ENCODE peak calls at places on chromosomes 12 and 14, in five cellular contexts. O is activated CD8-positive, alpha-beta memory T cell treated with anti-CD3 and anti-CD28 coated beads for 1 hour; F is NCI-H1092 treated with DMSO at 0.1 percent for 48 hours; L is EH; G is NCI-H1436 treated with DMSO at 0.1 percent for 48 hours. I is an unnamed sample.

GRCh38 chr12:49092086-49092815 is 2.4 kb downstream of the DHH start:
- DNase-seq in L (peak), O (no peak), G (no peak), F (no peak), I (no peak)

GRCh38 chr12:6384499-6385436 is 806 bp downstream of the LTBR start:
- DNase-seq in G (no peak), O (no peak), L (peak), F (no peak), I (no peak)

GRCh38 chr14:29927596-29928341 is at the start of gene PRKD1:
- DNase-seq in L (peak), G (no peak), F (peak), O (no peak), I (no peak)

GRCh38 chr12:70989232-70989631 is 68.7 kb upstream of the PTPRR start:
- DNase-seq in O (no peak), L (no peak), G (no peak), F (no peak), I (no peak)

GRCh38 chr12:5973461-5974115 is 28.5 kb upstream of the ANO2 start:
- DNase-seq in O (no peak), G (no peak), F (no peak), L (no peak), I (no peak)

GRCh38 chr14:54342806-54343205 is 54.0 kb upstream of the CDKN3 start:
- DNase-seq in L (no peak), F (no peak), G (no peak), O (no peak), I (no peak)

GRCh38 chr12:30420561-30420960 is 275.1 kb downstream of the IPO8 start:
- DNase-seq in F (no peak), L (no peak), G (no peak), O (no peak), I (no peak)

GRCh38 chr12:103423061-103423473 is 72.7 kb downstream of the C12orf42 start:
- DNase-seq in O (no peak), L (no peak), G (peak), F (peak), I (no peak)

GRCh38 chr12:119902084-119902509 is 25.0 kb upstream of the CIT start:
- DNase-seq in O (peak), L (peak), G (peak), F (peak), I (peak)

GRCh38 chr12:132686831-132687210 is 321 bp downstream of the POLE start:
- DNase-seq in L (no peak), G (no peak), F (no peak), O (no peak), I (no peak)

GRCh38 chr12:117148642-117149041 is 41.6 kb downstream of the FBXO21 start:
- DNase-seq in G (no peak), O (no peak), L (no peak), F (no peak), I (no peak)

GRCh38 chr12:25241171-25242020 is 9.3 kb downstream of the KRAS start:
- DNase-seq in L (peak), F (peak), G (no peak), O (no peak), I (no peak)

GRCh38 chr14:86683525-86683924 is 1153.6 kb downstream of the FLRT2 start:
- DNase-seq in G (no peak), F (no peak), O (no peak), L (peak), I (no peak)

GRCh38 chr14:101504096-101504948 is 57.0 kb upstream of the DIO3 start:
- DNase-seq in L (no peak), F (no peak), G (no peak), O (no peak), I (peak)

GRCh38 chr14:94677747-94678146 is 65.6 kb downstream of the SERPINA3 start:
- DNase-seq in G (no peak), L (no peak), F (no peak), O (no peak), I (no peak)

GRCh38 chr12:75257510-75257909 is 47.9 kb upstream of the KCNC2 start:
- DNase-seq in G (no peak), L (no peak), F (no peak), O (no peak), I (no peak)

GRCh38 chr14:90664911-90665695 is 151.1 kb downstream of the TTC7B start:
- DNase-seq in L (no peak), F (no peak), G (no peak), O (no peak), I (no peak)

GRCh38 chr14:61838661-61839060 is 76.4 kb downstream of the SNAPC1 start:
- DNase-seq in O (no peak), G (no peak), L (peak), F (no peak), I (no peak)

GRCh38 chr14:70188292-70188607 is 501 bp downstream of the SLC8A3 start:
- DNase-seq in G (no peak), O (no peak), L (peak), F (no peak), I (no peak)

GRCh38 chr14:37384870-37385596 is 187.3 kb downstream of the MIPOL1 start:
- DNase-seq in F (peak), G (peak), L (no peak), O (no peak), I (no peak)

GRCh38 chr12:87511371-87511770 is 517.8 kb downstream of the C12orf50 start:
- DNase-seq in L (no peak), F (no peak), O (no peak), G (no peak), I (no peak)

GRCh38 chr14:104292084-104292970 is 153.9 kb downstream of the KIF26A start:
- DNase-seq in F (peak), O (no peak), G (no peak), L (no peak), I (no peak)

GRCh38 chr14:100534528-100535286 is 52.5 kb downstream of the BEGAIN start:
- DNase-seq in F (no peak), G (no peak), L (no peak), O (no peak), I (peak)

GRCh38 chr12:6553051-6553868 is 2.6 kb downstream of the IFFO1 start:
- DNase-seq in G (no peak), L (peak), F (no peak), O (no peak), I (no peak)

GRCh38 chr14:69298131-69299071 is 38.4 kb downstream of the GALNT16 start:
- DNase-seq in O (no peak), L (no peak), G (no peak), F (peak), I (no peak)

GRCh38 chr14:101117543-101117942 is 214.0 kb upstream of the RTL1 start:
- DNase-seq in F (no peak), L (no peak), G (no peak), O (no peak), I (no peak)

GRCh38 chr12:12266389-12266872 is 413 bp downstream of the LRP6 start:
- DNase-seq in F (no peak), O (no peak), G (no peak), L (no peak), I (no peak)

GRCh38 chr12:75750950-75751349 is 239.5 kb upstream of the KRR1 start:
- DNase-seq in L (peak), F (no peak), G (no peak), O (no peak), I (no peak)

GRCh38 chr12:69570000-69570516 is 15.2 kb upstream of the CCT2 start:
- DNase-seq in O (no peak), L (peak), F (no peak), G (no peak), I (no peak)

GRCh38 chr12:113762849-113763816 is 203.0 kb downstream of the RBM19 start:
- DNase-seq in F (no peak), L (no peak), O (no peak), G (no peak), I (no peak)

GRCh38 chr12:95322335-95322734 is 104.7 kb downstream of the VEZT start:
- DNase-seq in F (no peak), L (peak), O (no peak), G (no peak), I (no peak)

GRCh38 chr12:111773801-111774551 is 7.2 kb downstream of the ALDH2 start:
- DNase-seq in O (no peak), L (peak), G (no peak), F (no peak), I (no peak)